ENCODE peak calls at places on chromosomes 12 and 14, in seven cellular contexts. One of them, this sample, is unnamed.
A peak's percentile ranks its signal among the peaks of the same experiment; 100 is the strongest.

GRCh38 chr14:40368314-40368713 is 936.1 kb upstream of the FBXO33 start:
- DNase-seq in IMR-90: no peak
- DNase-seq in pancreas: no peak
- DNase-seq in tibial artery: no peak
- DNase-seq in cardiac fibroblast: no peak
- DNase-seq in CD8-positive, alpha-beta T cell: no peak
- DNase-seq in psoas muscle: no peak
- DNase-seq in this sample: no peak

GRCh38 chr14:101917413-101918124 is 46.8 kb upstream of the DYNC1H1 start:
- DNase-seq in psoas muscle: no peak
- DNase-seq in CD8-positive, alpha-beta T cell: no peak
- DNase-seq in IMR-90: no peak
- DNase-seq in tibial artery: no peak
- DNase-seq in pancreas: no peak
- DNase-seq in cardiac fibroblast: no peak
- DNase-seq in this sample: no peak

GRCh38 chr12:66066929-66067281 is 63.6 kb downstream of the LLPH start:
- DNase-seq in cardiac fibroblast: no peak
- DNase-seq in pancreas: no peak
- DNase-seq in IMR-90: no peak
- DNase-seq in psoas muscle: no peak
- DNase-seq in tibial artery: no peak
- DNase-seq in CD8-positive, alpha-beta T cell: no peak
- DNase-seq in this sample: no peak

GRCh38 chr14:64620910-64621309 is 71.1 kb downstream of the PPP1R36 start:
- DNase-seq in CD8-positive, alpha-beta T cell: no peak
- DNase-seq in IMR-90: no peak
- DNase-seq in pancreas: no peak
- DNase-seq in tibial artery: no peak
- DNase-seq in cardiac fibroblast: no peak
- DNase-seq in psoas muscle: no peak
- DNase-seq in this sample: no peak

GRCh38 chr12:76652402-76652801 is 92.8 kb upstream of the OSBPL8 start:
- DNase-seq in IMR-90: no peak
- DNase-seq in psoas muscle: no peak
- DNase-seq in pancreas: no peak
- DNase-seq in CD8-positive, alpha-beta T cell: no peak
- DNase-seq in cardiac fibroblast: no peak
- DNase-seq in tibial artery: no peak
- DNase-seq in this sample: no peak

GRCh38 chr14:43480961-43481360 is 1026.1 kb downstream of the FSCB start:
- DNase-seq in CD8-positive, alpha-beta T cell: no peak
- DNase-seq in IMR-90: no peak
- DNase-seq in pancreas: no peak
- DNase-seq in psoas muscle: no peak
- DNase-seq in tibial artery: no peak
- DNase-seq in cardiac fibroblast: no peak
- DNase-seq in this sample: no peak

GRCh38 chr12:4243098-4243795 is 30.3 kb upstream of the CCND2 start:
- DNase-seq in psoas muscle: no peak
- DNase-seq in IMR-90: no peak
- DNase-seq in cardiac fibroblast: no peak
- DNase-seq in CD8-positive, alpha-beta T cell: no peak
- DNase-seq in pancreas: no peak
- DNase-seq in tibial artery: no peak
- DNase-seq in this sample: no peak

GRCh38 chr14:70832536-70833305 is 23.4 kb upstream of the MAP3K9 start:
- DNase-seq in cardiac fibroblast: peak; percentile 60
- DNase-seq in CD8-positive, alpha-beta T cell: no peak
- DNase-seq in IMR-90: peak; percentile 34
- DNase-seq in pancreas: no peak
- DNase-seq in psoas muscle: no peak
- DNase-seq in tibial artery: no peak
- DNase-seq in this sample: no peak

GRCh38 chr12:122395319-122395718 is 27.1 kb downstream of the CLIP1 start:
- DNase-seq in pancreas: no peak
- DNase-seq in cardiac fibroblast: peak; percentile 60
- DNase-seq in psoas muscle: no peak
- DNase-seq in CD8-positive, alpha-beta T cell: no peak
- DNase-seq in IMR-90: peak; percentile 95
- DNase-seq in tibial artery: no peak
- DNase-seq in this sample: no peak

GRCh38 chr12:107027304-107028053 is 40.5 kb upstream of the MTERF2 start:
- DNase-seq in CD8-positive, alpha-beta T cell: no peak
- DNase-seq in pancreas: peak; percentile 48
- DNase-seq in tibial artery: no peak
- DNase-seq in psoas muscle: no peak
- DNase-seq in IMR-90: peak; percentile 96
- DNase-seq in cardiac fibroblast: peak; percentile 96
- DNase-seq in this sample: no peak

GRCh38 chr14:74949211-74949610 is 6.2 kb downstream of the PGF start:
- DNase-seq in CD8-positive, alpha-beta T cell: no peak
- DNase-seq in tibial artery: peak; percentile 15
- DNase-seq in cardiac fibroblast: no peak
- DNase-seq in pancreas: no peak
- DNase-seq in IMR-90: no peak
- DNase-seq in psoas muscle: no peak
- DNase-seq in this sample: no peak

GRCh38 chr12:50398931-50399330 is 1.8 kb upstream of the LARP4 start:
- DNase-seq in psoas muscle: no peak
- DNase-seq in CD8-positive, alpha-beta T cell: no peak
- DNase-seq in tibial artery: no peak
- DNase-seq in IMR-90: no peak
- DNase-seq in cardiac fibroblast: no peak
- DNase-seq in pancreas: no peak
- DNase-seq in this sample: no peak

GRCh38 chr12:39440101-39440500 is 2.8 kb downstream of the KIF21A start:
- DNase-seq in IMR-90: no peak
- DNase-seq in pancreas: no peak
- DNase-seq in cardiac fibroblast: no peak
- DNase-seq in tibial artery: no peak
- DNase-seq in CD8-positive, alpha-beta T cell: no peak
- DNase-seq in psoas muscle: no peak
- DNase-seq in this sample: no peak

GRCh38 chr14:20988717-20989116 is 1.1 kb upstream of the METTL17 start:
- DNase-seq in cardiac fibroblast: no peak
- DNase-seq in psoas muscle: no peak
- DNase-seq in tibial artery: no peak
- DNase-seq in IMR-90: no peak
- DNase-seq in CD8-positive, alpha-beta T cell: no peak
- DNase-seq in pancreas: no peak
- DNase-seq in this sample: no peak
- H3K4me3 ChIP-seq in cardiac fibroblast: no peak overlapping the region
- H3K4me3 ChIP-seq in psoas muscle: peak overlapping the region; percentile 89
- H3K4me3 ChIP-seq in tibial artery: peak overlapping the region; percentile 96
- H3K4me3 ChIP-seq in IMR-90: no peak overlapping the region
- H3K4me3 ChIP-seq in CD8-positive, alpha-beta T cell: no peak overlapping the region
- H3K4me3 ChIP-seq in pancreas: no peak overlapping the region
- H3K4me3 ChIP-seq in this sample: no peak overlapping the region

GRCh38 chr12:104275689-104276088 is 27.9 kb upstream of the EID3 start:
- DNase-seq in tibial artery: no peak
- DNase-seq in pancreas: no peak
- DNase-seq in cardiac fibroblast: no peak
- DNase-seq in CD8-positive, alpha-beta T cell: no peak
- DNase-seq in psoas muscle: no peak
- DNase-seq in IMR-90: peak; percentile 53
- DNase-seq in this sample: no peak

GRCh38 chr12:104272938-104273337 is 30.6 kb upstream of the EID3 start:
- DNase-seq in cardiac fibroblast: no peak
- DNase-seq in tibial artery: no peak
- DNase-seq in CD8-positive, alpha-beta T cell: no peak
- DNase-seq in psoas muscle: no peak
- DNase-seq in IMR-90: no peak
- DNase-seq in pancreas: no peak
- DNase-seq in this sample: no peak

GRCh38 chr12:104274811-104275210 is 28.7 kb upstream of the EID3 start:
- DNase-seq in IMR-90: no peak
- DNase-seq in cardiac fibroblast: no peak
- DNase-seq in CD8-positive, alpha-beta T cell: no peak
- DNase-seq in psoas muscle: no peak
- DNase-seq in tibial artery: no peak
- DNase-seq in pancreas: no peak
- DNase-seq in this sample: no peak

GRCh38 chr12:104276192-104277131 is 27.1 kb upstream of the EID3 start:
- DNase-seq in CD8-positive, alpha-beta T cell: no peak
- DNase-seq in psoas muscle: no peak
- DNase-seq in tibial artery: no peak
- DNase-seq in cardiac fibroblast: no peak
- DNase-seq in pancreas: no peak
- DNase-seq in IMR-90: no peak
- DNase-seq in this sample: no peak

DNA sequence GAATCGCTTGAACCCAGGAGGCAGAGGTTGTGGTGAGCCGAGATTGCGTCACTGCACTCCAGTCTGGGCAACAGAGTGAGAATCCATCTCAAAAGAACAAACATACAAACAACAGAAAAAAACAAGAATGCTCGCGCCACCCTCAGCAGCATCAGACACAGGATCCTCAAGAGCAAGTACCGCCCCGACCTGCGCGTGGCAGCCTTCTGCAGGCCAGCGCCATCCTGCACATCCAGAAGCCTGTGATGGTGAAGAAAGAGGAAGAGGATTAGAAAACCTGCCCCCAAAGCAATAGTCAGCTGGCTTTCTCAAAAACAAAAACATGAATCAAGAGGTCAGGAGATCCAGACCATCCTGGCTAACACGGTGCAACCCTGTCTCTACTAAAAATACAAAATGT is 30.0 kb upstream of the EID3 start:
- DNase-seq in IMR-90: no peak
- DNase-seq in pancreas: no peak
- DNase-seq in cardiac fibroblast: no peak
- DNase-seq in tibial artery: no peak
- DNase-seq in CD8-positive, alpha-beta T cell: no peak
- DNase-seq in psoas muscle: no peak
- DNase-seq in this sample: no peak
- H3K4me3 ChIP-seq in IMR-90: no peak overlapping the region
- H3K4me3 ChIP-seq in pancreas: no peak overlapping the region
- H3K4me3 ChIP-seq in cardiac fibroblast: no peak overlapping the region
- H3K4me3 ChIP-seq in tibial artery: no peak overlapping the region
- H3K4me3 ChIP-seq in CD8-positive, alpha-beta T cell: no peak overlapping the region
- H3K4me3 ChIP-seq in psoas muscle: no peak overlapping the region
- H3K4me3 ChIP-seq in this sample: no peak overlapping the region

GRCh38 chr12:47816646-47817271 is 2.9 kb downstream of the HDAC7 start:
- DNase-seq in tibial artery: no peak
- DNase-seq in IMR-90: no peak
- DNase-seq in pancreas: no peak
- DNase-seq in CD8-positive, alpha-beta T cell: no peak
- DNase-seq in cardiac fibroblast: peak; percentile 57
- DNase-seq in psoas muscle: no peak
- DNase-seq in this sample: no peak
- H3K4me3 ChIP-seq in tibial artery: peak overlapping the region; percentile 62
- H3K4me3 ChIP-seq in IMR-90: no peak overlapping the region
- H3K4me3 ChIP-seq in pancreas: peak overlapping the region; percentile 23
- H3K4me3 ChIP-seq in CD8-positive, alpha-beta T cell: peak overlapping the region; percentile 78
- H3K4me3 ChIP-seq in cardiac fibroblast: peak overlapping the region; percentile 95
- H3K4me3 ChIP-seq in psoas muscle: peak overlapping the region; percentile 80
- H3K4me3 ChIP-seq in this sample: peak overlapping the region; percentile 70

GRCh38 chr12:128905003-128905544 is 51.8 kb downstream of the GLT1D1 start:
- DNase-seq in cardiac fibroblast: no peak
- DNase-seq in IMR-90: no peak
- DNase-seq in tibial artery: no peak
- DNase-seq in psoas muscle: no peak
- DNase-seq in pancreas: no peak
- DNase-seq in CD8-positive, alpha-beta T cell: no peak
- DNase-seq in this sample: no peak
- H3K4me3 ChIP-seq in cardiac fibroblast: no peak overlapping the region
- H3K4me3 ChIP-seq in IMR-90: no peak overlapping the region
- H3K4me3 ChIP-seq in tibial artery: no peak overlapping the region
- H3K4me3 ChIP-seq in psoas muscle: no peak overlapping the region
- H3K4me3 ChIP-seq in pancreas: no peak overlapping the region
- H3K4me3 ChIP-seq in CD8-positive, alpha-beta T cell: no peak overlapping the region
- H3K4me3 ChIP-seq in this sample: no peak overlapping the region

GRCh38 chr12:47361389-47362031 is 281.8 kb upstream of the AMIGO2 start:
- DNase-seq in psoas muscle: no peak
- DNase-seq in IMR-90: no peak
- DNase-seq in cardiac fibroblast: no peak
- DNase-seq in pancreas: no peak
- DNase-seq in tibial artery: no peak
- DNase-seq in CD8-positive, alpha-beta T cell: no peak
- DNase-seq in this sample: no peak
- H3K4me3 ChIP-seq in psoas muscle: no peak overlapping the region
- H3K4me3 ChIP-seq in IMR-90: no peak overlapping the region
- H3K4me3 ChIP-seq in cardiac fibroblast: no peak overlapping the region
- H3K4me3 ChIP-seq in pancreas: no peak overlapping the region
- H3K4me3 ChIP-seq in tibial artery: no peak overlapping the region
- H3K4me3 ChIP-seq in CD8-positive, alpha-beta T cell: peak overlapping the region; percentile 36
- H3K4me3 ChIP-seq in this sample: no peak overlapping the region

GRCh38 chr14:105168979-105169507 is 467 bp upstream of the JAG2 start:
- DNase-seq in tibial artery: no peak
- DNase-seq in CD8-positive, alpha-beta T cell: no peak
- DNase-seq in IMR-90: no peak
- DNase-seq in psoas muscle: no peak
- DNase-seq in cardiac fibroblast: no peak
- DNase-seq in pancreas: peak; percentile 37
- DNase-seq in this sample: no peak

GRCh38 chr14:105166571-105167302 is 1.8 kb downstream of the JAG2 start:
- DNase-seq in pancreas: no peak
- DNase-seq in CD8-positive, alpha-beta T cell: no peak
- DNase-seq in cardiac fibroblast: no peak
- DNase-seq in psoas muscle: no peak
- DNase-seq in tibial artery: no peak
- DNase-seq in IMR-90: no peak
- DNase-seq in this sample: no peak

GRCh38 chr14:105168093-105168420 is 519 bp downstream of the JAG2 start:
- DNase-seq in psoas muscle: no peak
- DNase-seq in cardiac fibroblast: no peak
- DNase-seq in IMR-90: no peak
- DNase-seq in CD8-positive, alpha-beta T cell: no peak
- DNase-seq in pancreas: no peak
- DNase-seq in tibial artery: no peak
- DNase-seq in this sample: no peak

GRCh38 chr14:105168496-105168978 is at the start of gene JAG2:
- DNase-seq in psoas muscle: peak; percentile 68
- DNase-seq in cardiac fibroblast: peak; percentile 36
- DNase-seq in tibial artery: no peak
- DNase-seq in CD8-positive, alpha-beta T cell: no peak
- DNase-seq in IMR-90: no peak
- DNase-seq in pancreas: peak; percentile 66
- DNase-seq in this sample: peak; percentile 67

DNA sequence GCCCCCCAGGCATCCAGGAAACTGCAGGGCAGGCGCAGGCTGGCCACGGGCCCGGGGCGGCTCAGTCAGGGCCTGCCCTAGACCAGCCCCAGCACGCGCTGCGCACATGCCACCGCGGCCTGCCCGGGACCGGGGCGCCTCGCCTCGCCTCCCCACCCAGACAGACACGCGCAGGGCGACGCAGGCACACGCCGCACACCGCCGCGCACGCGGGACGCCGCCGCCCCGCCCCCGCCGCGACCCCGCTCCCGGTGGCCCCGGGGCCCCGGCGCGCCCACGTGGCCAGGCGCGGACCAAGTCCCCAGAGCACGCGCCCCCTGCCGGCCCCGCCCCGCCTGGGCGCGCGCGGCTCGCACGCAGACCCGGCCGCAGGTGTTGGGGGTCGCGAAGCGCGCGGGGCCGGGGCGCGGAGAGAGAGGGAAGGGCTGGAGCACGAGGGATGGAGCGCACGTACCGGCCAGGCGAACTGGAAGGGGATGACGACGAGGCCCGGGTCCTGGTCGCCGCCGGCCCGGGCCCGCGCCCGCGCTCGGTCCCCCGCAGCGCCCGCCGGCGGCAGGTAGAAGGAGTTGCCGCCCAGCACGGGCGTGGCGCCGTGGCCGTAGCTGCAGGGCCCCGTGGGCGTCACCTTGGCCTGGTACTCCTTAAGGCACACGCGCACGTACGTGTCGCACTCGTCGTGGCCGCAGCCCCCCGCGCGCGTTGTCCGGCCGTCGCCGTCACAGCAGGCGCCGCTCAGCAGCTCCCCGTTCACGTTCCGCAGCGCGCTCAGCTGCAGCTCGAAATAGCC is 1.1 kb downstream of the JAG2 start:
- DNase-seq in cardiac fibroblast: no peak
- DNase-seq in IMR-90: no peak
- DNase-seq in pancreas: peak; percentile 43
- DNase-seq in tibial artery: no peak
- DNase-seq in psoas muscle: no peak
- DNase-seq in CD8-positive, alpha-beta T cell: no peak
- DNase-seq in this sample: no peak
- H3K4me3 ChIP-seq in cardiac fibroblast: no peak overlapping the region
- H3K4me3 ChIP-seq in IMR-90: peak overlapping the region; percentile 4
- H3K4me3 ChIP-seq in pancreas: peak overlapping the region; percentile 56
- H3K4me3 ChIP-seq in tibial artery: peak overlapping the region; percentile 51
- H3K4me3 ChIP-seq in psoas muscle: peak overlapping the region; percentile 70
- H3K4me3 ChIP-seq in CD8-positive, alpha-beta T cell: no peak overlapping the region
- H3K4me3 ChIP-seq in this sample: peak overlapping the region; percentile 69